ENCODE peak calls at places on chromosomes 2 and 18, in seven cellular contexts. One of them, this sample, is unnamed.

GRCh38 chr2:72533767-72534166 is 292.1 kb downstream of the EXOC6B start:
- DNase-seq in SK-N-SH: no peak
- DNase-seq in HCT116: peak; percentile 27
- DNase-seq in HepG2: no peak
- DNase-seq in K562: no peak
- DNase-seq in H1: no peak
- DNase-seq in GM12878: no peak
- DNase-seq in this sample: no peak

GRCh38 chr2:8638327-8638726 is 43.5 kb upstream of the ID2 start:
- DNase-seq in SK-N-SH: no peak
- DNase-seq in HCT116: no peak
- DNase-seq in HepG2: no peak
- DNase-seq in K562: no peak
- DNase-seq in H1: no peak
- DNase-seq in GM12878: no peak
- DNase-seq in this sample: no peak

GRCh38 chr2:127117603-127118002 is 10.6 kb upstream of the BIN1 start:
- DNase-seq in SK-N-SH: no peak
- DNase-seq in HCT116: no peak
- DNase-seq in HepG2: no peak
- DNase-seq in K562: no peak
- DNase-seq in H1: no peak
- DNase-seq in GM12878: no peak
- DNase-seq in this sample: no peak

GRCh38 chr18:38956068-38956467 is 1390.5 kb upstream of the CELF4 start:
- DNase-seq in SK-N-SH: no peak
- DNase-seq in HCT116: no peak
- DNase-seq in HepG2: no peak
- DNase-seq in K562: no peak
- DNase-seq in H1: no peak
- DNase-seq in GM12878: no peak
- DNase-seq in this sample: no peak

GRCh38 chr2:178330175-178331021 is 120.6 kb downstream of the PRKRA start:
- DNase-seq in SK-N-SH: no peak
- DNase-seq in HCT116: no peak
- DNase-seq in HepG2: no peak
- DNase-seq in K562: no peak
- DNase-seq in H1: no peak
- DNase-seq in GM12878: no peak
- DNase-seq in this sample: no peak

GRCh38 chr2:232434091-232434490 is 21.9 kb upstream of the ALPI start:
- DNase-seq in SK-N-SH: peak; percentile 10
- DNase-seq in HCT116: no peak
- DNase-seq in HepG2: no peak
- DNase-seq in K562: no peak
- DNase-seq in H1: no peak
- DNase-seq in GM12878: no peak
- DNase-seq in this sample: no peak

GRCh38 chr2:9336534-9337354 is 86.6 kb downstream of the ITGB1BP1 start:
- DNase-seq in SK-N-SH: peak; percentile 84
- DNase-seq in HCT116: no peak
- DNase-seq in HepG2: peak; percentile 93
- DNase-seq in K562: peak; percentile 68
- DNase-seq in H1: no peak
- DNase-seq in GM12878: no peak
- DNase-seq in this sample: no peak

GRCh38 chr2:223929575-223930001 is 15.5 kb downstream of the WDFY1 start:
- DNase-seq in SK-N-SH: no peak
- DNase-seq in HCT116: no peak
- DNase-seq in HepG2: peak; percentile 64
- DNase-seq in K562: no peak
- DNase-seq in H1: no peak
- DNase-seq in GM12878: no peak
- DNase-seq in this sample: no peak

GRCh38 chr18:3449702-3450357 is at the start of gene TGIF1:
- DNase-seq in SK-N-SH: peak; percentile 77
- DNase-seq in HCT116: peak; percentile 70
- DNase-seq in HepG2: peak; percentile 63
- DNase-seq in K562: peak; percentile 86
- DNase-seq in H1: no peak
- DNase-seq in GM12878: no peak
- DNase-seq in this sample: peak; percentile 88

GRCh38 chr2:33321236-33321731 is 155.2 kb upstream of the RASGRP3 start:
- DNase-seq in SK-N-SH: no peak
- DNase-seq in HCT116: no peak
- DNase-seq in HepG2: no peak
- DNase-seq in K562: no peak
- DNase-seq in H1: no peak
- DNase-seq in GM12878: peak; percentile 2
- DNase-seq in this sample: no peak

GRCh38 chr18:59272971-59273935 is at the start of gene RAX:
- DNase-seq in SK-N-SH: peak; percentile 94
- DNase-seq in HCT116: no peak
- DNase-seq in HepG2: no peak
- DNase-seq in K562: peak; percentile 79
- DNase-seq in H1: no peak
- DNase-seq in GM12878: no peak
- DNase-seq in this sample: no peak

GRCh38 chr2:238139141-238139840 is 823 bp downstream of the KLHL30 start:
- DNase-seq in SK-N-SH: no peak
- DNase-seq in HCT116: no peak
- DNase-seq in HepG2: no peak
- DNase-seq in K562: peak; percentile 82
- DNase-seq in H1: no peak
- DNase-seq in GM12878: no peak
- DNase-seq in this sample: no peak

DNA sequence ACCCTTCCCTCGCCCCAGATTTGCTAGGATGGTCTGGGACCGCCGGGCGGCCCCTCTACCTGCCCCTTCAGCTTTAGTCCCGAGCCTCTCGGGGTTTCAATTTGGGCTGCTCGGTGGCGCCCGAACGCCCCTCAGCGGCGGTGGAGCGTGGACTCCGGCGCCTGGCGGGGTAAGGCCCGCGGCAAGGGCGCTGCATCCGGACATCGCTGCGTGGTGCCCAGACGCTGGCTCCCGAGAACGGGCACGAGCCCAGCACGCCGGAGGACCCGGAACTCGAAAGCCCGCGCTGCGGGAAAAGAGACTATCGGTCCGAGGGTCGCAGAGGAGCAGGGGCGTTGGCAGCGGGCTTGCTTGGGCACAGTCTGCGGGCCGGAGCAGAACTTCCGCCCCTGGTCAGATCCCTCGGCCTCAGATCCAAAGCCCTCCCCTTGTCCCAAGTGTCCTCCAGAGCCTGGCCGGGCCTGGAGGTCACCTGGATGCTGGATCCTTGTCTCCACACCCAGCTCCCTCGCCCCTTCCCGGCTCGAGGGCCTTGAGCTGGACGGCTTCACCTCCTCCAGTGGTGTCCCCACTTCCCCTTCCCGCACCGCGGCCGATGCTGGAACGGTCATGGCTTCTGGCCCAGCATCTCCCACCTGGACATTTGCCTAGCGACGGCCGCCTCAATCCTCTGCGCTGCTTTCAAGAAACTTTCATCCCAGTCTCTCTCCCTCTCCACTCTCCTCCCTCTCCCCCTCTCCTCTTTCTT is 2.9 kb upstream of the OTX1 start:
- DNase-seq in SK-N-SH: peak; percentile 63
- DNase-seq in HCT116: no peak
- DNase-seq in HepG2: no peak
- DNase-seq in K562: no peak
- DNase-seq in H1: no peak
- DNase-seq in GM12878: no peak
- DNase-seq in this sample: no peak
- TF ChIP-seq JUND in SK-N-SH: no peak
- TF ChIP-seq JUND in HCT116: no peak
- TF ChIP-seq JUND in HepG2: no peak
- TF ChIP-seq JUND in K562: no peak
- TF ChIP-seq JUND in H1: no peak
- TF ChIP-seq JUND in GM12878: no peak
- TF ChIP-seq JUND in this sample: no peak

GRCh38 chr2:142938240-142938639 is 60.8 kb downstream of the KYNU start:
- DNase-seq in SK-N-SH: no peak
- DNase-seq in HCT116: no peak
- DNase-seq in HepG2: no peak
- DNase-seq in K562: no peak
- DNase-seq in H1: no peak
- DNase-seq in GM12878: no peak
- DNase-seq in this sample: no peak
- TF ChIP-seq JUND in SK-N-SH: no peak
- TF ChIP-seq JUND in HCT116: no peak
- TF ChIP-seq JUND in HepG2: no peak
- TF ChIP-seq JUND in K562: no peak
- TF ChIP-seq JUND in H1: no peak
- TF ChIP-seq JUND in GM12878: no peak
- TF ChIP-seq JUND in this sample: no peak

GRCh38 chr2:195548198-195548940 is 108.7 kb upstream of the SLC39A10 start:
- DNase-seq in SK-N-SH: no peak
- DNase-seq in HCT116: no peak
- DNase-seq in HepG2: no peak
- DNase-seq in K562: no peak
- DNase-seq in H1: no peak
- DNase-seq in GM12878: no peak
- DNase-seq in this sample: no peak

GRCh38 chr2:195542067-195542466 is 115.0 kb upstream of the SLC39A10 start:
- DNase-seq in SK-N-SH: no peak
- DNase-seq in HCT116: no peak
- DNase-seq in HepG2: no peak
- DNase-seq in K562: no peak
- DNase-seq in H1: no peak
- DNase-seq in GM12878: no peak
- DNase-seq in this sample: no peak

GRCh38 chr2:195543063-195543462 is 114.0 kb upstream of the SLC39A10 start:
- DNase-seq in SK-N-SH: no peak
- DNase-seq in HCT116: no peak
- DNase-seq in HepG2: no peak
- DNase-seq in K562: no peak
- DNase-seq in H1: no peak
- DNase-seq in GM12878: no peak
- DNase-seq in this sample: no peak

GRCh38 chr2:195545811-195546210 is 111.2 kb upstream of the SLC39A10 start:
- DNase-seq in SK-N-SH: no peak
- DNase-seq in HCT116: no peak
- DNase-seq in HepG2: no peak
- DNase-seq in K562: no peak
- DNase-seq in H1: no peak
- DNase-seq in GM12878: no peak
- DNase-seq in this sample: no peak

GRCh38 chr2:195543902-195544894 is 112.8 kb upstream of the SLC39A10 start:
- DNase-seq in SK-N-SH: no peak
- DNase-seq in HCT116: no peak
- DNase-seq in HepG2: peak; percentile 44
- DNase-seq in K562: no peak
- DNase-seq in H1: no peak
- DNase-seq in GM12878: no peak
- DNase-seq in this sample: no peak
- TF ChIP-seq JUND in SK-N-SH: peak; percentile 41
- TF ChIP-seq JUND in HCT116: no peak
- TF ChIP-seq JUND in HepG2: no peak
- TF ChIP-seq JUND in K562: no peak
- TF ChIP-seq JUND in H1: no peak
- TF ChIP-seq JUND in GM12878: no peak
- TF ChIP-seq JUND in this sample: no peak

GRCh38 chr18:8515142-8515865 is 93.9 kb upstream of the RAB12 start:
- DNase-seq in SK-N-SH: no peak
- DNase-seq in HCT116: no peak
- DNase-seq in HepG2: no peak
- DNase-seq in K562: no peak
- DNase-seq in H1: no peak
- DNase-seq in GM12878: no peak
- DNase-seq in this sample: no peak
- TF ChIP-seq JUND in SK-N-SH: no peak
- TF ChIP-seq JUND in HCT116: no peak
- TF ChIP-seq JUND in HepG2: no peak
- TF ChIP-seq JUND in K562: no peak
- TF ChIP-seq JUND in H1: no peak
- TF ChIP-seq JUND in GM12878: no peak
- TF ChIP-seq JUND in this sample: no peak

DNA sequence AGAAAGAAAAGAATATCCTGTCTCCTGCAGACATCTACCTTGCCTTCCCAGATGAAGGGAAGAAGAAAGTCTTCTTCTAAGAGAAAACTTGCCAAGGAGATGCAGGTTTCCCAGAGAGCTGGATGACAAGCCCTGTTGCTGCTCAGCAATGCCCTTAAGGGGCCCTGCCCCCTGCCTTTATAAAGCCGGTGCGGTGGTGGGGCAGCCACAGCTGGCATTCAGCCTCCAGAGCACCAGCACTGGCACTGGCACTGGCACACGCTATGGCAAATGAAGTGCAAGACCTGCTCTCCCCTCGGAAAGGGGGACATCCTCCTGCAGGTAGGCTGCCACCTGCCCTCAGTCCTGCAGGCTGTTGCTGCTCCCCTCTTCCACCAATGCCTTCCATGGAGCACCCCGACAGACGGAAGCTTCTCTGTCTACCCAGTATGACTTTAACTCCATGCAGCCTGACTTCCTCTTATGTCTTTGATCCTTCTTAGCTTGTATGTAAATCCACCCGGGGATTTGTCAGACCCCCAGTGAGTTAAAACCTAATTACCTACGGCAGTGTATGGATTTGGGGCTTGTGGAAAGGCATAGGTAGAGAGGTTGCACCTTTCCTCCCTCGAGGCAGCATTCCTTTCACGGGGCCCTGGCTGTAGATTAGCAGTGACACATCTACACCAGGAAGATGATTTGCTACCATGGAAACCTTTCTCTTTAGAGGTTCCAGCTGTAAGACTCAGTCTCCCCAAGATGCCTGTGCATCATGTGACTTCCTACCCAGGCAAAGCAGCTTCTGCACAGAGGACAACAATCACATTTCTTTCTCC is at the start of gene DAPL1:
- DNase-seq in SK-N-SH: peak; percentile 35
- DNase-seq in HCT116: no peak
- DNase-seq in HepG2: no peak
- DNase-seq in K562: no peak
- DNase-seq in H1: no peak
- DNase-seq in GM12878: no peak
- DNase-seq in this sample: no peak
- TF ChIP-seq JUND in SK-N-SH: no peak
- TF ChIP-seq JUND in HCT116: no peak
- TF ChIP-seq JUND in HepG2: no peak
- TF ChIP-seq JUND in K562: no peak
- TF ChIP-seq JUND in H1: no peak
- TF ChIP-seq JUND in GM12878: no peak
- TF ChIP-seq JUND in this sample: no peak

This sample was measured in T47D.